ENCODE peak calls at places on chromosomes 6 and 20, in four cellular contexts. V, O, L and K are unnamed samples.

GRCh38 chr6:12048609-12049008 is 36.5 kb downstream of the HIVEP1 start:
- DNase-seq in O (no peak), V (no peak), L (no peak), K (no peak)

GRCh38 chr6:69096681-69097080 is 461.6 kb downstream of the ADGRB3 start:
- DNase-seq in O (no peak), L (no peak), V (no peak), K (no peak)

GRCh38 chr20:25605146-25605545 is 18.7 kb downstream of the NANP start:
- DNase-seq in V (no peak), O (no peak), L (no peak), K (no peak)

GRCh38 chr20:34977365-34978091 is 21.9 kb downstream of the MYH7B start:
- DNase-seq in V (no peak), O (no peak), L (peak), K (no peak)

GRCh38 chr6:41332842-41333736 is 2.3 kb upstream of the NCR2 start:
- DNase-seq in L (no peak), O (no peak), V (no peak), K (no peak)

GRCh38 chr6:163356324-163356723 is 58.2 kb upstream of the QKI start:
- DNase-seq in L (peak), O (peak), V (peak), K (peak)

GRCh38 chr6:94270040-94270689 is 850.8 kb upstream of the EPHA7 start:
- DNase-seq in L (no peak), O (no peak), V (no peak), K (no peak)

GRCh38 chr20:50528804-50529351 is 18.7 kb downstream of the PTPN1 start:
- DNase-seq in L (no peak), V (no peak), O (no peak), K (no peak)

GRCh38 chr20:43322851-43323250 is 133.1 kb upstream of the PTPRT start:
- DNase-seq in O (no peak), V (no peak), L (no peak), K (no peak)

DNA sequence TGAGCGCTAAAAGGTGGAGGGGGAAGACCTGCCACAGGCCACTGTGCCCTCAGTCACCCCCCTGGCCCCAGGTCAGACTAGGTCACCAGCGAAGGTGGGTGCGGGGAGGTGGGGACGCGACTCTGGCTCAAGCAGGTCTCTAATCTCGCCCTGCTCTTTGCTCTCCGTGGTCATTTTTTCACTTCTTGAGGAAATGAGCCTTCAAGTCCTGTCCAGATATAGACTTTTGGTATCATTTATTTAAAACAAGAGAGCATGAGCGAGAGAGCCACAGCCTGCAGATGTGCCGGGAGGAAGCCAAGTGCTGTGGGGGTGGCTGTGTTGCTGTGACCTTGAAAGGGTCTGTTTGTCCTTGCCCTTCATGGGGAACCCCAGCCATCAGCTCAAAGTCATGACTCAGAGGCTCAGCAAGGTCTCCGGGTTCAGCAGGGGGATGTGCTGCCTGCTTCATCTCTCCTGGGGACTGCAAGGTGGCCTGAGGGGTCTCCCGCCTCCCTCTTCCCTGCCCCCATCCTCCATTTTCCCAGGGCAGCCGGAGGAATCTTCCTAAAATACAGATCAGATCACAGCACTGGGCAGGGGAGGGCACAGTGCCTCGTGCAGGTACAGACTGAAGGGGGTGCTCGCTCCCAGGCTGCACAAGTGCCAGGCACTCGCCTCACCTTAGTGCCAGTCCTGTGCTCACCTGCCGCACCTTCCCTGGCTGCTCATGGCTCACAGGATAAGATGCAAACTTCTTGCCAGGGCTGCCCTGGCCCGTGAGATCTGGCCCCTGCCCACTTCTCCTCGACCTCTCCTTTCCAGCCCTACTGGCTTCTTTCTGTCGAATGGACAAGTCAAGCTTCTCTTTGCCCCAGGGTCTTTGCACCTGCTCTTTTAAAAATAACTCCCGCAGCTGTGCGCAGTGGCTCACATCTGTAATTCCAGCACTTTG is 26.5 kb downstream of the SULF2 start:
- DNase-seq in O (no peak), L (no peak), V (no peak), K (no peak)
- H3K4me3 ChIP-seq in O (no peak), L (no peak), V (no peak), K (no peak)

DNA sequence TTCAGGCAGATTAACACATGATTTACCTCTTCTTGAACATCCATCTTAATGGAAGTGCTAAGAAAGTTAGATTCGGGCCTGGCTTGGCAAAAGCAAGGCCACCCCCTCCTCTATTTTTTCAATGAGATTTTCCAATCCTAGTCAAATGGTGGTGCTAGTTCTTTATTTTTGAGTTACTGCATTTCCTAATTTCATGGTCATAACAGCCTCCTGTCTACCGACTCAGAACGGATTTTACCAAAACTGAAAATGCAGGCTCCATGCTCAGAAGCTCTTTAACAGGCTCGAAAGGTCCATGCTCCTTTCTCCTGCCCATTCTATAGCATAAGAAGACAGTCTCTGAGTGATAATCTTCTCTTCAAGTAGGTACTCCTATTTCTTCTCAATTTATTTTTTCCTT is 117.2 kb upstream of the ESR1 start:
- DNase-seq in O (no peak), V (no peak), L (no peak), K (no peak)
- H3K4me3 ChIP-seq in O (no peak), V (no peak), L (peak), K (no peak)

GRCh38 chr20:62202083-62202395 is 18.0 kb downstream of the HRH3 start:
- DNase-seq in O (no peak), L (no peak), V (no peak), K (no peak)
- H3K4me3 ChIP-seq in O (no peak), L (no peak), V (no peak), K (no peak)

DNA sequence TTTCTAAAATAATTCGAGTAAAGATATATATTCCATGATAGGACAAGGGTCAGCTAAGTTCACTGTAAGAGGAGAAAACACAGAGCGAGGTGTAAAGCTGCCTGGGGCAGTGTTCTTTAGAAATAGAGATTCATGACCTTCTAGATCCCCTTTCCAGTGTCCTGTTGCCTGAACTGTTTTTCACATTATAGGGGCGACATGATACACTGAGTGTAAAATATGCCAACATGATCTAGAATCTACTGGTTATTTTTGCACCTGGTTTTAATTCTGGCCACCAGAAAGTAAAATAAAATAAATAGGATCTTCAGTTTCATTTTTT is 98.0 kb upstream of the HDGFL1 start:
- DNase-seq in V (no peak), O (no peak), L (no peak), K (no peak)
- H3K4me3 ChIP-seq in V (no peak), O (no peak), L (no peak), K (no peak)

DNA sequence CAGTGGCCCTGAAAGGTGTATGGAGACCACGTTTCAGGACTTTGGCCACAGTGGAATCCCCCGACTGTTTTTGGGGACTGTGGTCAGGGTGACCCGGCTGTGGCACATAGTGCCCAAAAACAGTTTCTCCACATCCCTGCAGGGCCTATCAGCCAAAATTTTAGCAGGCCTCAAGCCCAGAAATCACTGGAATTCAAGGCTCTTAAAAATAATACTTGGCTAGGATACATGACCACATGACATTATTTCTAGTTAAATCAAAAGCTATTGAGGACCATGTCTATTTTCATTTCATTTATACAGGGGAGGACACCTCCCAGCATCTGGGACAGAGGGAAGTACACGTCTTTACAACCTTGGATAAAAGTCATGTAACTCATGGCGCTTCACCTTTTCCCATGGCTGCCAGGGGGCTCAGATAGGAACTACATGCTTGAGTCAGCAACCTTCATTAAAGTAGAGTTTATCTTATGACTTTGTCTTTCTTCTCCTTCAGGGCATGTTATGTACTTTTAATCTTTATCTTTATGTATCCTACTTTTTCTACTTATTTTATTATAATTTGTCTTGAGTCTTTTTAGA is 70.8 kb upstream of the CD93 start:
- DNase-seq in V (no peak), L (no peak), O (no peak), K (no peak)
- H3K4me3 ChIP-seq in V (no peak), L (no peak), O (no peak), K (no peak)

GRCh38 chr6:87115402-87116135 is 20.7 kb upstream of the CGA start:
- DNase-seq in V (no peak), L (no peak), O (no peak), K (no peak)
- H3K4me3 ChIP-seq in V (no peak), L (no peak), O (no peak), K (no peak)

DNA sequence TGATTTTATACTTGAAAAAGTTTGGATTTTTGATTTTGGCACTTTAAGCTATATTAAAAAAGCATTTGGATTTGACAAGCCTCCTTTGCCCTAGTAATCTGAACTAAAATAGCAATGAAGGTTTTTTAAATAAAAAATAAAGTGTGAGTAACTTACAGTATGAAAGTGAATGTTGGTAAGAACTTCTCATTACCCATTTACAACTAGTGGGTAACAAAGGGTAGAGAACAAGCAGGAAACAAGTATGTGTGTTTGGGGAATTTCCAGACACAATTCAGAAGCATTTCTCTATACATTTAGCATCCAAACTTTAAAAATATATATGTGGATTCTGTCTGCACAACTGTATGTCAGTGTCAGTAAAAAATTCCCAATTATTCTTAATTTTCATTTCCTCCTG is 2.9 kb downstream of the TMEM30A start:
- DNase-seq in O (no peak), V (no peak), L (no peak), K (no peak)
- H3K4me3 ChIP-seq in O (peak), V (peak), L (peak), K (peak)

DNA sequence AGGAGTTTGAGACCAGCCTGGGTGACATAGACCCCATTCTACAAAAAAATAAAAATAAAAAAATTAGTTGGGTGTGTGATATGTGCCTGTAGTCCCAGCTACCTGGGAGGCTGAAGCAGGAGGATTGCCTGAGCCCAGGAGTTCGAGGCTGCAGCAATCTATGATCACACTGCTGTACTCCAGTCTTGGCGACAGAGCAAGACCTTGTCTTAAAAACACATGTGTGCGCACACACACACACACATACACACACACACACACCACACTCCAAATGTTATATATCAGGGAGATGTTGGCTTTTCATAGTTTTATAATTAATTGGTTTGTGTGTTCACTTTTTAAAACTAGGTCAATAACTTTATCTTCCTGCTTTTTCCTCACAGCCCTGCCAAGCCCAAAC is 110.5 kb downstream of the RTN4IP1 start:
- DNase-seq in V (no peak), O (no peak), L (no peak), K (no peak)
- H3K4me3 ChIP-seq in V (peak), O (peak), L (no peak), K (peak)

DNA sequence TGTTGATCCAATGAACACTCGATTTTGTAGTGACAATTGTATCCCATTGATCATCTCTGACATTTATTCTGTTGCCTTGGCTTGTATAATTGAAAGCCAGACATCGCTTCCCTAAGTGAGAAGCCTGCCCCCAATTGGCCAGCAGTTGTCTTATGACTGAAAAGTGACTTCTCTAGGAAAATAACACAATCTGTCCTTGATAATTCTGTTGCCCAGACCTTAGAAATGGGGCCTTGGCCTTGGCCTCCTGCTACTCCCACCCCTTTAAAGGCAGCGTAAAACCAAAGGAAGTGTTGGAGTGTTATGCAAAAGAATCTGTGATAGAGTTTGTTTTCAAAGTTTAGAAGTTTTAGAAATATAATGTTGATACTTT is 39.8 kb downstream of the TXLNB start:
- DNase-seq in V (no peak), O (no peak), L (no peak), K (no peak)
- H3K4me3 ChIP-seq in V (no peak), O (no peak), L (no peak), K (no peak)